ENCODE peak calls at places on chromosomes 13 and 19, in four cellular contexts. D is tibial nerve, H is A549, R is HepG2. M is an unnamed sample.

GRCh38 chr19:50531171-50531612 is 17.5 kb upstream of the ASPDH start:
- DNase-seq in D (no peak), H (no peak), R (no peak), M (no peak)

GRCh38 chr19:44752816-44753618 is 4.5 kb downstream of the BCL3 start:
- DNase-seq in D (peak), H (peak), R (peak), M (peak)

GRCh38 chr19:6970478-6970877 is 50.8 kb downstream of the MBD3L2B start:
- DNase-seq in D (no peak), H (no peak), R (no peak), M (no peak)

GRCh38 chr19:15498156-15498858 is 10.0 kb upstream of the CYP4F22 start:
- DNase-seq in D (no peak), H (no peak), R (no peak), M (no peak)

GRCh38 chr19:18060472-18060871 is 26.3 kb downstream of the IL12RB1 start:
- DNase-seq in D (no peak), H (no peak), R (no peak), M (no peak)

GRCh38 chr13:99916366-99917103 is 55.0 kb downstream of the ZIC5 start:
- DNase-seq in D (peak), H (peak), R (peak), M (no peak)

GRCh38 chr19:23311551-23311950 is 61.4 kb upstream of the ZNF724 start:
- DNase-seq in D (no peak), H (no peak), R (no peak), M (no peak)

GRCh38 chr19:18464646-18465045 is 26.7 kb upstream of the ISYNA1 start:
- DNase-seq in D (peak), H (no peak), R (peak), M (peak)

GRCh38 chr13:21034602-21035190 is 26.7 kb downstream of the LATS2 start:
- DNase-seq in D (no peak), H (no peak), R (no peak), M (peak)

GRCh38 chr13:63625869-63626268 is 2210.2 kb upstream of the PCDH20 start:
- DNase-seq in D (no peak), H (no peak), R (no peak), M (no peak)

GRCh38 chr19:15506074-15506565 is 2.2 kb upstream of the CYP4F22 start:
- DNase-seq in D (no peak), H (no peak), R (no peak), M (no peak)

GRCh38 chr19:31315621-31316011 is 33.6 kb downstream of the TSHZ3 start:
- DNase-seq in D (no peak), H (no peak), R (no peak), M (no peak)

GRCh38 chr13:27309967-27310598 is 39.5 kb downstream of the RASL11A start:
- DNase-seq in D (no peak), H (no peak), R (no peak), M (no peak)

GRCh38 chr19:35963514-35963913 is 27.3 kb downstream of the LRFN3 start:
- DNase-seq in D (no peak), H (peak), R (peak), M (no peak)

GRCh38 chr19:55641376-55642152 is 762 bp downstream of the ZNF580 start:
- DNase-seq in D (no peak), H (peak), R (no peak), M (peak)

GRCh38 chr19:39263912-39264305 is 4.3 kb upstream of the IFNL2 start:
- DNase-seq in D (no peak), H (no peak), R (no peak), M (no peak)

GRCh38 chr13:42715909-42716308 is 65.5 kb upstream of the FAM216B start:
- DNase-seq in D (no peak), H (no peak), R (no peak), M (no peak)

GRCh38 chr19:18863843-18864362 is 32.1 kb downstream of the CERS1 start:
- DNase-seq in D (no peak), H (no peak), R (no peak), M (no peak)

GRCh38 chr19:39083983-39084731 is at the start of gene ACP7:
- DNase-seq in D (no peak), H (no peak), R (no peak), M (no peak)

GRCh38 chr13:40186636-40187323 is 479.7 kb downstream of the FOXO1 start:
- DNase-seq in D (no peak), H (no peak), R (no peak), M (no peak)

DNA sequence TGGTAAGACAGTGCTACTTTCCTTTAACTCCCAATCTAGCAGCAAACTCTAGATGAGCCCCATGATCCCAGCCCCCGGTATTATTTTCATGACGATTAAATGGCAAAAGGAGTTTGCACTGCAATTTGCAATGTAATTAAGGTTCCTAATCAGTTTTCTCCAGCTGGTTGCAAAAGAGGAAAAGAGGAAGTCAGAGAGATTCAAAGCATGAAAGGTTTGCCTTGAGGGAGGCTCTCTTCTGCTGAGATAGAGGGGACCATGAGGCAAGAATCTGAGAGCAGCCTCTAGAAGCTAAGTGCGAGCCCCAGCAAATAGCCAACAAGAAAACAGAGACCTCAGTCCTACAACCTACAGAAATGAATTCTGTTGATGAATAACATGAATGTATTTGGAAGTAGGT is 527.1 kb downstream of the UQCRFS1 start:
- DNase-seq in D (no peak), H (no peak), R (no peak), M (no peak)
- TF ChIP-seq EP300 in D (no peak), H (no peak), R (no peak), M (no peak)

DNA sequence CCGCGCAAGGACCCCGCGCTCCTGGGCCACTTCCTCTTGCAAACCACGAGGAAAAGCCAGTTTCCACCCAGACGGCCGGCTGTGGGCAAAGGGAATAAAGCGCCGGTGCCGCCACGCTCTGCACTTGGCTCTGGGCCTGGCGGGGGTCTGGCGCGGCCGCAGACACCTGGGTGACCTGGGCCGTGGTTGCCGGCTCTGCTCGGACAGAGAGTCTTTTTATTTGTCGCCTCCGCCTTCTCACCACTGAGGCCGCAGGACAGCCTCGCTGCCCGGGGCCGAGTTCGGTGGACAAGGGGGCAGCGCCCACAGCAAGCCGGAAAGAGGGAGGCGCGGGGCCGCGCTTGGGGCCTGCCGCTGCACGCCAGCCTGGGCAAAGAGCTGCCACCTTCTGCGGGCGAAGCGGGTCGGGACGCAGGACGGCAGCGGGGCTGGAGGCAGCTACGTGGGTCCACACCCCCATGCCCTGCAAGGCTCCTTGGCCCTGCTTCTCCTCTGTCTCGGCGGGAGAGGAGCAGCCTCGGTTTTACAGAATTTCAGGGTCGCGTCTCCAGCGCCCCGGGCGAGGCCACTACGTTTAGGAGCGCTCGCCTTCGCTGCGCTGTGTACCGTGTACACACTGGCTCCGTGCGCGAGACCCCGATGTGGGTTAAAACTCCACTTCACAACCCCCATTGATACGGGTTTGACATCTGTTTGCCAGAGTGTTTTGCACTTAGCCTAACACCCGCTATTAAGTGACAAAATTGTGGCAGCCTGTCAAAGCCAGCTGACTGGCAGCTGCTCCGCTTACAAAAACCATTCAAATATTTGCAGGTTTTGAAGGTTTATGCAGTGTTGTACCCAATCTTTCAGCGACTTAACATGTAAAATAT is 13.0 kb upstream of the SOX1 start:
- DNase-seq in D (no peak), H (no peak), R (no peak), M (no peak)
- H3K4me3 ChIP-seq in D (no peak), H (no peak), R (no peak), M (no peak)

GRCh38 chr13:52980695-52981094 is 47.9 kb upstream of the OLFM4 start:
- DNase-seq in D (no peak), H (no peak), R (no peak), M (no peak)

GRCh38 chr13:52975969-52976368 is 52.6 kb upstream of the OLFM4 start:
- DNase-seq in D (no peak), H (no peak), R (no peak), M (no peak)

GRCh38 chr13:52983836-52984235 is 44.8 kb upstream of the OLFM4 start:
- DNase-seq in D (no peak), H (no peak), R (no peak), M (no peak)

GRCh38 chr13:52974711-52975110 is 53.9 kb upstream of the OLFM4 start:
- DNase-seq in D (no peak), H (no peak), R (no peak), M (no peak)

GRCh38 chr13:52978989-52979388 is 49.6 kb upstream of the OLFM4 start:
- DNase-seq in D (no peak), H (no peak), R (no peak), M (no peak)
- TF ChIP-seq EP300 in D (no peak), H (no peak), R (no peak), M (no peak)

DNA sequence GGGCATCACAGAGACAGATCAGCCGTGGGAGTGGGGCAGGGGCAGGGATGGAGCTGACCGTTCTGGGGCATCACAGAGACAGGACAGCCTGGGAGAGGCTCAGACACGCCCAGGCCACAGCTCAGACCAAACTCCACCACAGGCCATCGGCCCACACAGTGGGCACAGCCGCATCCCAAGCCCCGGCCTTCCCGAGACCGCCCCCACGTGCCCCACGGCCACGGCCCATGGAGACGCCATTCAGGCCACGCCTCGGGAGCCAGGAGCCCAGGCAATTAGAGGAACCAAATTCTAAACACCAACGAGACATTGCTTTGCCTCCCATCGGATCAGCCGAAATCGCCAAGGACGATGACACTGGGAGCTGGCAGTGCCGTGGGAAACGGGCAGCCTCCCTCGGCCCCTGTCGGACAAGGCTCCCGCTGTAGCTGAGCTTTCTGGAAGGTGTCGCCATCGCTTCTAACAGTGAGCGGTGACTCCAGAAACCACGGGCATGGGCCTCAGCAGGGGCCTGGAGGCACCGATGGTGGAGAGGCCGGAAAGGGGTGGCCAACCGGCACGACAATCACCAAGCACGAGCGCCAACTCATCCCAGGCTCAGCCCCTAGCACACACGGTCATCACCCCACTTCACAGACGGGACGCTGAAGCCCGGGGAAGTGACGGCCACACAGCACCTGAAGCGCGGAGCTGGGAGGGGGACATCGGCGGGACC is 2.4 kb downstream of the PIP5K1C start:
- DNase-seq in D (no peak), H (no peak), R (no peak), M (no peak)
- H3K4me3 ChIP-seq in D (no peak), H (no peak), R (no peak), M (peak)

GRCh38 chr19:56712609-56713008 is 41.1 kb upstream of the ZNF835 start:
- DNase-seq in D (no peak), H (no peak), R (no peak), M (no peak)
- TF ChIP-seq EP300 in D (no peak), H (no peak), R (no peak), M (no peak)

M was measured in sigmoid colon.